ENCODE peak calls at places on chromosomes 1 and 21, in five cellular contexts. Z is coronary artery, O is glutamatergic neuron, W is epithelial cell of esophagus, S is T follicular helper cell. J is an unnamed sample.
A peak's percentile ranks its signal among the peaks of the same experiment; 100 is the strongest.

GRCh38 chr1:238658766-238659165 is 727.6 kb upstream of the CHRM3 start:
- DNase-seq in W (peak; percentile 16), O (no peak), S (no peak), Z (no peak), J (no peak)

GRCh38 chr1:159853417-159853816 is 9.0 kb downstream of the VSIG8 start:
- DNase-seq in W (no peak), Z (no peak), S (no peak), O (no peak), J (no peak)

GRCh38 chr1:151060241-151061011 is at the start of gene MLLT11:
- DNase-seq in W (peak; percentile 62), O (peak; percentile 88), S (no peak), Z (no peak), J (peak; percentile 63)

GRCh38 chr1:2452583-2453315 is 23.3 kb upstream of the PLCH2 start:
- DNase-seq in Z (no peak), O (no peak), S (no peak), W (no peak), J (no peak)

GRCh38 chr1:240776237-240776636 is 164.3 kb upstream of the GREM2 start:
- DNase-seq in S (no peak), W (peak; percentile 34), Z (no peak), O (no peak), J (no peak)

GRCh38 chr1:9823943-9824701 is at the start of gene CLSTN1:
- DNase-seq in O (peak; percentile 94), W (peak; percentile 92), S (peak; percentile 83), Z (peak; percentile 85), J (peak; percentile 94)

GRCh38 chr21:45522381-45522780 is 19.9 kb downstream of the SLC19A1 start:
- DNase-seq in S (no peak), W (no peak), Z (no peak), O (no peak), J (no peak)

GRCh38 chr1:208216806-208217205 is 27.4 kb downstream of the PLXNA2 start:
- DNase-seq in Z (no peak), O (no peak), S (no peak), W (no peak), J (no peak)

GRCh38 chr1:41005876-41006275 is 15.6 kb downstream of the SLFNL1 start:
- DNase-seq in S (no peak), W (no peak), Z (no peak), O (no peak), J (no peak)

GRCh38 chr1:156517746-156518145 is 17.2 kb upstream of the MEF2D start:
- DNase-seq in Z (no peak), S (no peak), W (peak; percentile 69), O (no peak), J (no peak)

GRCh38 chr1:178484698-178485225 is 12.0 kb downstream of the CLEC20A start:
- DNase-seq in S (no peak), W (no peak), Z (no peak), O (no peak), J (no peak)

GRCh38 chr1:211305044-211305443 is 21.6 kb upstream of the TRAF5 start:
- DNase-seq in W (peak; percentile 50), O (no peak), Z (no peak), S (no peak), J (no peak)

GRCh38 chr1:183787704-183788103 is 17.2 kb upstream of the RGL1 start:
- DNase-seq in O (no peak), Z (no peak), S (no peak), W (no peak), J (no peak)

GRCh38 chr21:22842875-22843274 is 1844.7 kb downstream of the NCAM2 start:
- DNase-seq in Z (no peak), W (no peak), S (no peak), O (no peak), J (no peak)

GRCh38 chr1:16181887-16182719 is 26.2 kb upstream of the EPHA2 start:
- DNase-seq in S (no peak), Z (peak; percentile 95), O (no peak), W (peak; percentile 87), J (peak; percentile 91)

GRCh38 chr21:46191257-46191685 is 7.0 kb upstream of the SPATC1L start:
- DNase-seq in O (no peak), W (peak; percentile 75), Z (peak; percentile 68), S (no peak), J (peak; percentile 51)

GRCh38 chr21:43922949-43923348 is 57.9 kb downstream of the AGPAT3 start:
- DNase-seq in Z (peak; percentile 46), O (no peak), S (no peak), W (no peak), J (no peak)

GRCh38 chr1:53331446-53332187 is 3.7 kb upstream of the LRP8 start:
- DNase-seq in W (no peak), O (no peak), Z (peak; percentile 64), S (no peak), J (peak; percentile 2)

GRCh38 chr21:42097274-42097673 is 26.2 kb downstream of the UMODL1 start:
- DNase-seq in Z (no peak), W (no peak), O (no peak), S (no peak), J (no peak)

GRCh38 chr1:116853680-116854191 is 56.0 kb upstream of the PTGFRN start:
- DNase-seq in W (peak; percentile 96), O (no peak), Z (no peak), S (no peak), J (no peak)

GRCh38 chr1:156726549-156727226 is 1.6 kb upstream of the METTL25B start:
- DNase-seq in S (peak; percentile 16), O (peak; percentile 52), Z (peak; percentile 71), W (peak; percentile 79), J (no peak)

GRCh38 chr1:155006601-155007101 is 4.0 kb downstream of the ZBTB7B start:
- DNase-seq in S (no peak), Z (no peak), W (no peak), O (no peak), J (no peak)

GRCh38 chr1:30707412-30708360 is 15.7 kb downstream of the MATN1 start:
- DNase-seq in Z (no peak), W (peak; percentile 72), O (peak; percentile 94), S (peak; percentile 38), J (peak; percentile 72)

GRCh38 chr1:75276385-75276784 is 142.2 kb downstream of the LHX8 start:
- DNase-seq in Z (no peak), W (no peak), S (no peak), O (no peak), J (no peak)

GRCh38 chr1:204579681-204580080 is 63.5 kb downstream of the MDM4 start:
- DNase-seq in Z (no peak), W (no peak), S (no peak), O (no peak), J (no peak)

GRCh38 chr1:87800006-87800405 is 471.3 kb downstream of the LMO4 start:
- DNase-seq in Z (no peak), O (no peak), W (no peak), S (no peak), J (no peak)

GRCh38 chr1:185734929-185735666 is 907 bp downstream of the HMCN1 start:
- DNase-seq in S (no peak), Z (no peak), W (no peak), O (no peak), J (no peak)

GRCh38 chr1:107877749-107878148 is 87.2 kb downstream of the VAV3 start:
- DNase-seq in O (no peak), Z (no peak), W (no peak), S (no peak), J (no peak)

GRCh38 chr1:234601217-234602017 is 8.6 kb downstream of the IRF2BP2 start:
- DNase-seq in Z (no peak), W (peak; percentile 61), O (no peak), S (peak; percentile 25), J (no peak)

GRCh38 chr1:66464802-66465201 is 69.2 kb upstream of the SGIP1 start:
- DNase-seq in S (no peak), W (peak; percentile 98), O (no peak), Z (no peak), J (no peak)

GRCh38 chr1:78101514-78101913 is 55.7 kb downstream of the GIPC2 start:
- DNase-seq in W (peak; percentile 68), S (no peak), Z (peak; percentile 75), O (no peak), J (no peak)

GRCh38 chr21:34154878-34155277 is 81.5 kb downstream of the MRPS6 start:
- DNase-seq in S (no peak), Z (no peak), O (no peak), W (no peak), J (no peak)

GRCh38 chr1:40806724-40807675 is 23.4 kb downstream of the KCNQ4 start:
- DNase-seq in W (no peak), O (no peak), Z (peak; percentile 84), S (no peak), J (peak; percentile 48)

GRCh38 chr1:20325844-20326323 is 35.2 kb downstream of the VWA5B1 start:
- DNase-seq in Z (no peak), S (no peak), O (no peak), W (no peak), J (no peak)

GRCh38 chr1:154104433-154105082 is 50.3 kb downstream of the NUP210L start:
- DNase-seq in Z (no peak), O (no peak), S (no peak), W (no peak), J (no peak)

GRCh38 chr1:174788981-174789380 is 210.8 kb upstream of the CACYBP start:
- DNase-seq in O (no peak), Z (no peak), W (peak; percentile 85), S (no peak), J (no peak)

J was measured in ovary.